ENCODE peak calls at places on chromosomes 2 and 18, in seven cellular contexts. U is Panc1, Z is neural progenitor cell, Y is WERI-Rb-1, J is OCI-LY7, D is prostate gland, X is GM23248. S is an unnamed sample.
A peak's percentile ranks its signal among the peaks of the same experiment; 100 is the strongest.

GRCh38 chr2:220555961-220556360 is 928.5 kb downstream of the SLC4A3 start:
- DNase-seq in X (peak; percentile 50), U (no peak), Y (no peak), D (no peak), J (no peak), Z (no peak), S (no peak)

GRCh38 chr2:241703128-241703604 is 1.3 kb downstream of the ING5 start:
- DNase-seq in U (no peak), J (no peak), X (peak; percentile 56), Z (no peak), D (no peak), Y (no peak), S (peak; percentile 48)

GRCh38 chr2:222142027-222142426 is 156.8 kb downstream of the PAX3 start:
- DNase-seq in Z (no peak), Y (no peak), J (no peak), X (peak; percentile 1), D (no peak), U (no peak), S (no peak)

GRCh38 chr2:187976667-187977333 is 314.9 kb upstream of the GULP1 start:
- DNase-seq in U (no peak), J (no peak), Y (no peak), Z (peak; percentile 46), D (no peak), X (no peak), S (no peak)

GRCh38 chr2:9830685-9831410 is 12.4 kb upstream of the TAF1B start:
- DNase-seq in U (no peak), X (no peak), J (no peak), Y (no peak), Z (no peak), D (peak; percentile 38), S (no peak)

GRCh38 chr2:109370399-109370990 is 241.5 kb downstream of the SH3RF3 start:
- DNase-seq in Y (no peak), J (no peak), X (no peak), Z (no peak), D (no peak), U (no peak), S (no peak)

GRCh38 chr2:164847966-164848365 is 6.3 kb upstream of the COBLL1 start:
- DNase-seq in J (no peak), D (peak; percentile 64), Z (no peak), Y (peak; percentile 73), U (no peak), X (no peak), S (peak; percentile 38)

GRCh38 chr2:30789670-30790210 is 17.5 kb downstream of the CAPN13 start:
- DNase-seq in X (no peak), Z (no peak), J (no peak), D (no peak), Y (peak; percentile 48), U (no peak), S (no peak)

GRCh38 chr2:226667736-226668135 is 131.9 kb downstream of the IRS1 start:
- DNase-seq in X (no peak), Y (no peak), J (no peak), D (no peak), U (no peak), Z (no peak), S (no peak)

GRCh38 chr2:24086241-24086640 is 1.6 kb upstream of the TP53I3 start:
- DNase-seq in X (no peak), U (no peak), Y (no peak), D (no peak), Z (no peak), J (no peak), S (no peak)

GRCh38 chr2:28276076-28276618 is 116.5 kb upstream of the FOSL2 start:
- DNase-seq in J (no peak), D (no peak), Y (no peak), Z (no peak), X (peak; percentile 98), U (peak; percentile 91), S (peak; percentile 69)

GRCh38 chr18:35549515-35549914 is 32.0 kb upstream of the GALNT1 start:
- DNase-seq in X (no peak), J (no peak), D (no peak), Y (no peak), U (no peak), Z (no peak), S (no peak)

GRCh38 chr18:61842146-61842545 is 50.7 kb downstream of the RNF152 start:
- DNase-seq in Y (no peak), U (no peak), D (no peak), Z (no peak), X (no peak), J (no peak), S (no peak)

GRCh38 chr2:31859959-31860358 is 150.8 kb downstream of the MEMO1 start:
- DNase-seq in J (no peak), U (no peak), Z (no peak), D (no peak), Y (no peak), X (no peak), S (no peak)

GRCh38 chr2:27412419-27413152 is 3.2 kb upstream of the PPM1G start:
- DNase-seq in X (no peak), Z (no peak), D (no peak), Y (no peak), J (no peak), U (no peak), S (no peak)

GRCh38 chr2:242063364-242064249 is 194.1 kb downstream of the RTP5 start:
- DNase-seq in U (no peak), D (no peak), Z (no peak), X (no peak), Y (no peak), J (no peak), S (no peak)

GRCh38 chr2:177434475-177434874 is 41.9 kb downstream of the AGPS start:
- DNase-seq in U (no peak), J (no peak), X (no peak), Z (no peak), Y (no peak), D (no peak), S (no peak)
- H3K4me3 ChIP-seq in U (no peak overlapping the region), J (no peak overlapping the region), X (no peak overlapping the region), Z (no peak overlapping the region), Y (no peak overlapping the region), D (no peak overlapping the region), S (no peak overlapping the region)

DNA sequence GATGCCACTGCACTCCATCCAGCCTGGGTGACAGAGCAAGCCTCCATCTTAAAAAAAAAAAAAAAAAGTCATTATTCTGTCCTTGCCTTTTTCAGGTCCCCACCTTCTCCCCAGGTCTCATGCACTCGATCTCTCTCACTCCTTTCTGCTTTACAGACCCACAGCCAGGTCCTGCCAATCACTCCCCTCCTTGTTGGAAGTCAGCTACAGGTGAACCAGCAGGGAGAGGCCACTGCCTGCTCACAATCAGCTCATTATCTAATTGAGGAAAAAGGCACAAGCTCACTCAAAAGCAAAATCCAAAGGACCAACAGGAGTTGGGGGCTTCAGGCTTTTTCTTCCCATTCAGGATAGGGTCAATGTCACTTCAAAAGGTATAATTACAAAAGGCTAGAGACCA is 2.0 kb downstream of the WDFY1 start:
- DNase-seq in D (no peak), Y (no peak), U (no peak), Z (no peak), X (no peak), J (no peak), S (no peak)
- H3K4me3 ChIP-seq in D (no peak overlapping the region), Y (no peak overlapping the region), U (peak overlapping the region; percentile 87), Z (peak overlapping the region; percentile 76), X (peak overlapping the region; percentile 97), J (no peak overlapping the region), S (peak overlapping the region; percentile 84)

DNA sequence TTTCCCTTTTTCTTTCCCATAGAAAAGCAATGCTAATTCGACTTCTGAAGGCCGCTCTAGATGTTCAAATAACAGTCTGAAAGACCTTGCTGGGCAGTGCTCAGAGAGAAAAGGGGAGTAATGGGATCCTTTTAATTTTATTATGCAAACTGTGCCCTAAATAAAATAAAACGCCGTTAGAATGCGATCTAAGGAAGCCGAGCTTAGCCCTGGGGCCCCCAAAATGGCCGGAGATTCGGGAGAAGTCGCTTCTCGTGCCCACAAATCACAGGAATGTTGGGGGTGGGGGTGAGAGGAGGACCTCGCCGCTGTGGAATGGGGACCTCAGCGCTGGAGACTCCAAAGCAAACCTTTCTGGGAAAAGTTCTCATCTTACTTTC is 8.4 kb upstream of the POU3F3 start:
- DNase-seq in D (no peak), X (no peak), Y (no peak), Z (peak; percentile 63), U (no peak), J (no peak), S (no peak)
- H3K4me3 ChIP-seq in D (no peak overlapping the region), X (no peak overlapping the region), Y (no peak overlapping the region), Z (peak overlapping the region; percentile 61), U (peak overlapping the region; percentile 24), J (no peak overlapping the region), S (no peak overlapping the region)

GRCh38 chr2:63651361-63651760 is 62.6 kb downstream of the MDH1 start:
- DNase-seq in D (no peak), Z (no peak), J (no peak), Y (no peak), X (no peak), U (no peak), S (no peak)

GRCh38 chr2:63648632-63649031 is 59.9 kb downstream of the MDH1 start:
- DNase-seq in D (no peak), Z (no peak), J (no peak), X (no peak), U (no peak), Y (no peak), S (no peak)

GRCh38 chr2:63654959-63655358 is 66.2 kb downstream of the MDH1 start:
- DNase-seq in Y (no peak), Z (no peak), U (no peak), X (peak; percentile 77), D (no peak), J (no peak), S (no peak)

GRCh38 chr2:63652063-63652985 is 63.6 kb downstream of the MDH1 start:
- DNase-seq in J (no peak), X (no peak), Z (no peak), Y (peak; percentile 62), D (no peak), U (no peak), S (no peak)

DNA sequence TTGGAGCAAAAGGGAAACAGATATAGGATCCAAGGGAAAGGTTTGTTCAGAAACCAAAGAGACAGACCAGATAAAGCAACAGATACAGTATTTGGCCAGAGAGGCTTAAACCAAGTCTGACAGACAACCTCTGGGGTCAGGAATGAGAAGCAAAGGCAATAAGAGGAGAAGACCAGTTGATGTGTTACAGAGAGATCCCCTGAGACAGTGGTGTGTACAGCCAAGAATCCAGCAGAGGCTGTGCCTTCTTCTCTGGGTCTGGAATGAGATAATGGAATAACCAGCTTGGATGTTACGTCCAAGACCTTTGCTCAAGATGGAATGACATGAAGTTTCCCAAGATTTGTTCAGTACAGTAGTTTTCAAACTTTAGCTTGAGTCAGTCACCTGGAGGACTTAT is 61.1 kb downstream of the MDH1 start:
- DNase-seq in U (no peak), J (no peak), Y (no peak), X (no peak), D (no peak), Z (no peak), S (no peak)
- H3K4me3 ChIP-seq in U (no peak overlapping the region), J (no peak overlapping the region), Y (no peak overlapping the region), X (no peak overlapping the region), D (no peak overlapping the region), Z (no peak overlapping the region), S (no peak overlapping the region)

DNA sequence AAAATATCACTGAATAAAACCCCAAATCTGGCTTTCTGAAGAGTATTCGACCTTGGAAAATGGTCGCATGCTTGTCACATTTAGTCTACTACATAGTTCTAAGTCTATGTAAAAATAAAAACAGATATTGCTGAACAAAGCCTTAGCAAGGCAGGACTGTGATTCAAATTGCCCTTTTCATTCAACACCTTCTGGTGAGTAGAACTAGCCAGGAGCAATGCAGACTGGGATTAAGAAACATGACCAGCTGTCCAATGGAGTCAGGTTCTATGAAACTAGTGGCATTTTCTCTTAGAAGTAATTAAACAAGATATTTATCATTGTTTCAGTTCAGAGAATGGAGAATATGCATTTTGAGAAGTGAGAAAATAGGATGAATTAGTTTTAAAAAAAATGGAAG is 1260.5 kb upstream of the ACVR2A start:
- DNase-seq in X (no peak), Z (no peak), U (no peak), D (no peak), J (no peak), Y (peak; percentile 14), S (no peak)
- H3K4me3 ChIP-seq in X (no peak overlapping the region), Z (no peak overlapping the region), U (no peak overlapping the region), D (no peak overlapping the region), J (no peak overlapping the region), Y (no peak overlapping the region), S (no peak overlapping the region)

S was measured in MG63.